ENCODE peak calls at places on chromosomes 11 and 22, in four cellular contexts. One of them, this sample, is unnamed.

GRCh38 chr11:131666617-131667016 is 296.2 kb downstream of the NTM start:
- DNase-seq in left cardiac atrium: no peak
- DNase-seq in dermis microvascular lymphatic vessel endothelial cell: no peak
- DNase-seq in neural crest cell: no peak
- DNase-seq in this sample: no peak

GRCh38 chr11:72864692-72865655 is 50.8 kb downstream of the ATG16L2 start:
- DNase-seq in left cardiac atrium: peak
- DNase-seq in neural crest cell: no peak
- DNase-seq in dermis microvascular lymphatic vessel endothelial cell: peak
- DNase-seq in this sample: peak

GRCh38 chr11:17259931-17260499 is 16.5 kb upstream of the NUCB2 start:
- DNase-seq in left cardiac atrium: no peak
- DNase-seq in neural crest cell: no peak
- DNase-seq in dermis microvascular lymphatic vessel endothelial cell: no peak
- DNase-seq in this sample: no peak

GRCh38 chr22:24230911-24231656 is 13.8 kb downstream of the GGT5 start:
- DNase-seq in neural crest cell: peak
- DNase-seq in dermis microvascular lymphatic vessel endothelial cell: no peak
- DNase-seq in left cardiac atrium: peak
- DNase-seq in this sample: no peak

GRCh38 chr22:32920032-32920628 is 118.6 kb downstream of the TIMP3 start:
- DNase-seq in left cardiac atrium: peak
- DNase-seq in dermis microvascular lymphatic vessel endothelial cell: no peak
- DNase-seq in neural crest cell: no peak
- DNase-seq in this sample: peak

GRCh38 chr11:128294685-128295079 is 292.7 kb downstream of the ETS1 start:
- DNase-seq in neural crest cell: no peak
- DNase-seq in left cardiac atrium: no peak
- DNase-seq in dermis microvascular lymphatic vessel endothelial cell: peak
- DNase-seq in this sample: no peak

GRCh38 chr11:8230178-8230859 is 33.4 kb downstream of the LMO1 start:
- DNase-seq in neural crest cell: no peak
- DNase-seq in dermis microvascular lymphatic vessel endothelial cell: no peak
- DNase-seq in left cardiac atrium: no peak
- DNase-seq in this sample: no peak

GRCh38 chr11:20161230-20161918 is 1.1 kb upstream of the DBX1 start:
- DNase-seq in dermis microvascular lymphatic vessel endothelial cell: no peak
- DNase-seq in neural crest cell: no peak
- DNase-seq in left cardiac atrium: no peak
- DNase-seq in this sample: no peak

GRCh38 chr22:30701872-30702271 is 7.2 kb downstream of the OSBP2 start:
- DNase-seq in dermis microvascular lymphatic vessel endothelial cell: peak
- DNase-seq in neural crest cell: no peak
- DNase-seq in left cardiac atrium: no peak
- DNase-seq in this sample: no peak

GRCh38 chr11:30155428-30155827 is 75.4 kb upstream of the FSHB start:
- DNase-seq in dermis microvascular lymphatic vessel endothelial cell: no peak
- DNase-seq in neural crest cell: no peak
- DNase-seq in left cardiac atrium: no peak
- DNase-seq in this sample: no peak